ENCODE peak calls at places on chromosomes 12 and 14, in seven cellular contexts. K is amygdala; O is GM23248; P is head of caudate nucleus; D is cardiac muscle cell; T is psoas muscle; I is naive thymus-derived CD8-positive, alpha-beta T cell. Y is an unnamed sample.

GRCh38 chr14:54877015-54877702 is 25.5 kb downstream of the GCH1 start:
- DNase-seq in K (no peak), O (no peak), P (no peak), D (no peak), T (no peak), I (no peak), Y (peak; percentile 10)

GRCh38 chr12:4564819-4565218 is 2.8 kb downstream of the DYRK4 start:
- DNase-seq in K (no peak), O (no peak), P (no peak), D (no peak), T (no peak), I (no peak), Y (no peak)

GRCh38 chr12:75997658-75998057 is 33.9 kb downstream of the PHLDA1 start:
- DNase-seq in K (no peak), O (no peak), P (no peak), D (no peak), T (no peak), I (no peak), Y (no peak)

GRCh38 chr12:106051853-106052531 is 86.8 kb downstream of the NUAK1 start:
- DNase-seq in K (no peak), O (peak; percentile 46), P (no peak), D (no peak), T (no peak), I (no peak), Y (peak; percentile 34)

GRCh38 chr14:87547536-87547935 is 445.4 kb downstream of the GALC start:
- DNase-seq in K (no peak), O (no peak), P (no peak), D (no peak), T (no peak), I (no peak), Y (no peak)

GRCh38 chr12:68250454-68250853 is 3.0 kb downstream of the IL22 start:
- DNase-seq in K (no peak), O (no peak), P (no peak), D (no peak), T (no peak), I (no peak), Y (no peak)

GRCh38 chr14:56569174-56569573 is 10.4 kb upstream of the TMEM260 start:
- DNase-seq in K (no peak), O (no peak), P (no peak), D (no peak), T (no peak), I (no peak), Y (no peak)

GRCh38 chr12:99439399-99439798 is 208.2 kb upstream of the GARIN6 start:
- DNase-seq in K (no peak), O (no peak), P (no peak), D (no peak), T (no peak), I (no peak), Y (no peak)

GRCh38 chr14:104004849-104005248 is 62.5 kb upstream of the RD3L start:
- DNase-seq in K (no peak), O (no peak), P (no peak), D (no peak), T (no peak), I (no peak), Y (no peak)

GRCh38 chr14:38391334-38391733 is 135.4 kb upstream of the CLEC14A start:
- DNase-seq in K (no peak), O (peak; percentile 57), P (no peak), D (no peak), T (no peak), I (no peak), Y (peak; percentile 59)

GRCh38 chr12:94714378-94714777 is 64.0 kb upstream of the TMCC3 start:
- DNase-seq in K (no peak), O (peak; percentile 60), P (no peak), D (no peak), T (peak; percentile 56), I (no peak), Y (peak; percentile 34)

GRCh38 chr12:114344264-114344663 is 61.7 kb downstream of the TBX5 start:
- DNase-seq in K (no peak), O (no peak), P (no peak), D (no peak), T (no peak), I (no peak), Y (no peak)

GRCh38 chr14:99754141-99755067 is 38.8 kb upstream of the EML1 start:
- DNase-seq in K (no peak), O (peak; percentile 88), P (no peak), D (no peak), T (no peak), I (no peak), Y (no peak)

GRCh38 chr12:118187746-118188390 is 51.9 kb downstream of the PEBP1 start:
- DNase-seq in K (no peak), O (no peak), P (no peak), D (no peak), T (no peak), I (no peak), Y (no peak)

GRCh38 chr12:109447482-109447881 is 29.6 kb downstream of the KCTD10 start:
- DNase-seq in K (no peak), O (no peak), P (no peak), D (no peak), T (no peak), I (no peak), Y (no peak)

GRCh38 chr14:104965561-104966231 is 12.5 kb downstream of the AHNAK2 start:
- DNase-seq in K (no peak), O (no peak), P (no peak), D (no peak), T (no peak), I (no peak), Y (no peak)

GRCh38 chr14:52706286-52706685 is 714 bp upstream of the PSMC6 start:
- DNase-seq in K (no peak), O (no peak), P (no peak), D (no peak), T (no peak), I (no peak), Y (peak; percentile 10)

GRCh38 chr12:124422142-124422569 is 127.3 kb downstream of the RFLNA start:
- DNase-seq in K (no peak), O (peak; percentile 46), P (no peak), D (no peak), T (no peak), I (no peak), Y (no peak)

GRCh38 chr14:35337557-35338255 is 45.5 kb downstream of the PSMA6 start:
- DNase-seq in K (no peak), O (no peak), P (no peak), D (no peak), T (no peak), I (no peak), Y (no peak)

GRCh38 chr14:64878775-64879634 is 702 bp downstream of the SPTB start:
- DNase-seq in K (no peak), O (peak; percentile 5), P (peak; percentile 48), D (peak; percentile 43), T (peak; percentile 39), I (no peak), Y (no peak)

GRCh38 chr12:124446364-124446763 is 121.0 kb downstream of the NCOR2 start:
- DNase-seq in K (no peak), O (no peak), P (no peak), D (no peak), T (no peak), I (no peak), Y (no peak)

GRCh38 chr12:6871052-6871957 is 1.8 kb downstream of the SPSB2 start:
- DNase-seq in K (no peak), O (peak; percentile 68), P (no peak), D (no peak), T (no peak), I (peak; percentile 6), Y (no peak)

GRCh38 chr12:79121486-79121885 is 256.9 kb downstream of the SYT1 start:
- DNase-seq in K (no peak), O (peak; percentile 22), P (no peak), D (no peak), T (no peak), I (no peak), Y (no peak)

Y was measured in IMR-90.